ENCODE peak calls at places on chromosomes 1 and 21, in eight cellular contexts. One of them, this sample, is unnamed.

GRCh38 chr1:56816909-56817308 is 2.3 kb downstream of the FYB2 start:
- DNase-seq in ACHN: no peak
- DNase-seq in astrocyte: no peak
- DNase-seq in AG20443: no peak
- DNase-seq in BE2C: no peak
- DNase-seq in stromal cell of bone marrow: no peak
- DNase-seq in A172: no peak
- DNase-seq in GM12865: peak
- DNase-seq in this sample: peak

GRCh38 chr1:22687191-22687590 is 23.4 kb upstream of the EPHB2 start:
- DNase-seq in ACHN: no peak
- DNase-seq in astrocyte: no peak
- DNase-seq in AG20443: no peak
- DNase-seq in BE2C: no peak
- DNase-seq in stromal cell of bone marrow: no peak
- DNase-seq in A172: no peak
- DNase-seq in GM12865: no peak
- DNase-seq in this sample: no peak

GRCh38 chr1:172585348-172585747 is 52.4 kb downstream of the SUCO start:
- DNase-seq in ACHN: no peak
- DNase-seq in astrocyte: peak
- DNase-seq in AG20443: peak
- DNase-seq in BE2C: no peak
- DNase-seq in stromal cell of bone marrow: peak
- DNase-seq in A172: peak
- DNase-seq in GM12865: no peak
- DNase-seq in this sample: peak

GRCh38 chr1:16628361-16629111 is 15.2 kb upstream of the NBPF1 start:
- DNase-seq in ACHN: no peak
- DNase-seq in astrocyte: no peak
- DNase-seq in AG20443: no peak
- DNase-seq in BE2C: no peak
- DNase-seq in stromal cell of bone marrow: no peak
- DNase-seq in A172: no peak
- DNase-seq in GM12865: no peak
- DNase-seq in this sample: no peak

GRCh38 chr1:27342391-27342777 is 562 bp downstream of the SYTL1 start:
- DNase-seq in ACHN: no peak
- DNase-seq in astrocyte: no peak
- DNase-seq in AG20443: no peak
- DNase-seq in BE2C: no peak
- DNase-seq in stromal cell of bone marrow: no peak
- DNase-seq in A172: no peak
- DNase-seq in GM12865: no peak
- DNase-seq in this sample: no peak

GRCh38 chr1:234961468-234962339 is 166.9 kb downstream of the TOMM20 start:
- DNase-seq in ACHN: peak
- DNase-seq in astrocyte: peak
- DNase-seq in AG20443: peak
- DNase-seq in BE2C: no peak
- DNase-seq in stromal cell of bone marrow: peak
- DNase-seq in A172: peak
- DNase-seq in GM12865: peak
- DNase-seq in this sample: peak

GRCh38 chr1:101080859-101081258 is 55.3 kb upstream of the DPH5 start:
- DNase-seq in ACHN: no peak
- DNase-seq in astrocyte: no peak
- DNase-seq in AG20443: no peak
- DNase-seq in BE2C: no peak
- DNase-seq in stromal cell of bone marrow: no peak
- DNase-seq in A172: no peak
- DNase-seq in GM12865: no peak
- DNase-seq in this sample: no peak

GRCh38 chr21:39503138-39503762 is 51.5 kb downstream of the SH3BGR start:
- DNase-seq in ACHN: no peak
- DNase-seq in astrocyte: no peak
- DNase-seq in AG20443: no peak
- DNase-seq in BE2C: no peak
- DNase-seq in stromal cell of bone marrow: no peak
- DNase-seq in A172: no peak
- DNase-seq in GM12865: no peak
- DNase-seq in this sample: no peak

GRCh38 chr1:245292571-245292970 is 137.8 kb downstream of the KIF26B start:
- DNase-seq in ACHN: no peak
- DNase-seq in astrocyte: no peak
- DNase-seq in AG20443: no peak
- DNase-seq in BE2C: peak
- DNase-seq in stromal cell of bone marrow: no peak
- DNase-seq in A172: no peak
- DNase-seq in GM12865: no peak
- DNase-seq in this sample: no peak

GRCh38 chr1:164671597-164672327 is 112.8 kb downstream of the PBX1 start:
- DNase-seq in ACHN: no peak
- DNase-seq in astrocyte: peak
- DNase-seq in AG20443: no peak
- DNase-seq in BE2C: no peak
- DNase-seq in stromal cell of bone marrow: no peak
- DNase-seq in A172: no peak
- DNase-seq in GM12865: no peak
- DNase-seq in this sample: no peak

GRCh38 chr1:29052100-29052499 is 71.6 kb downstream of the TMEM200B start:
- DNase-seq in ACHN: no peak
- DNase-seq in astrocyte: no peak
- DNase-seq in AG20443: peak
- DNase-seq in BE2C: no peak
- DNase-seq in stromal cell of bone marrow: no peak
- DNase-seq in A172: no peak
- DNase-seq in GM12865: no peak
- DNase-seq in this sample: no peak

GRCh38 chr1:221704291-221704690 is 37.6 kb downstream of the DUSP10 start:
- DNase-seq in ACHN: no peak
- DNase-seq in astrocyte: no peak
- DNase-seq in AG20443: peak
- DNase-seq in BE2C: no peak
- DNase-seq in stromal cell of bone marrow: no peak
- DNase-seq in A172: no peak
- DNase-seq in GM12865: no peak
- DNase-seq in this sample: no peak

GRCh38 chr1:204115128-204115527 is 36.7 kb downstream of the ETNK2 start:
- DNase-seq in ACHN: no peak
- DNase-seq in astrocyte: no peak
- DNase-seq in AG20443: no peak
- DNase-seq in BE2C: no peak
- DNase-seq in stromal cell of bone marrow: no peak
- DNase-seq in A172: no peak
- DNase-seq in GM12865: no peak
- DNase-seq in this sample: no peak

GRCh38 chr1:200838676-200839445 is 33.9 kb upstream of the GPR25 start:
- DNase-seq in ACHN: peak
- DNase-seq in astrocyte: peak
- DNase-seq in AG20443: peak
- DNase-seq in BE2C: no peak
- DNase-seq in stromal cell of bone marrow: peak
- DNase-seq in A172: peak
- DNase-seq in GM12865: no peak
- DNase-seq in this sample: peak

GRCh38 chr1:239998312-239998649 is 93.4 kb upstream of the FMN2 start:
- DNase-seq in ACHN: no peak
- DNase-seq in astrocyte: no peak
- DNase-seq in AG20443: no peak
- DNase-seq in BE2C: no peak
- DNase-seq in stromal cell of bone marrow: no peak
- DNase-seq in A172: no peak
- DNase-seq in GM12865: no peak
- DNase-seq in this sample: no peak

GRCh38 chr21:35335951-35336446 is 286.9 kb upstream of the RUNX1 start:
- DNase-seq in ACHN: no peak
- DNase-seq in astrocyte: no peak
- DNase-seq in AG20443: no peak
- DNase-seq in BE2C: no peak
- DNase-seq in stromal cell of bone marrow: no peak
- DNase-seq in A172: no peak
- DNase-seq in GM12865: no peak
- DNase-seq in this sample: no peak

GRCh38 chr1:247243738-247244137 is 12.1 kb upstream of the VN1R5 start:
- DNase-seq in ACHN: no peak
- DNase-seq in astrocyte: no peak
- DNase-seq in AG20443: no peak
- DNase-seq in BE2C: no peak
- DNase-seq in stromal cell of bone marrow: no peak
- DNase-seq in A172: no peak
- DNase-seq in GM12865: no peak
- DNase-seq in this sample: no peak

GRCh38 chr1:92980732-92981647 is 19.7 kb upstream of the DIPK1A start:
- DNase-seq in ACHN: no peak
- DNase-seq in astrocyte: no peak
- DNase-seq in AG20443: no peak
- DNase-seq in BE2C: no peak
- DNase-seq in stromal cell of bone marrow: no peak
- DNase-seq in A172: no peak
- DNase-seq in GM12865: peak
- DNase-seq in this sample: no peak

GRCh38 chr1:2595261-2595811 is 8.8 kb downstream of the PRXL2B start:
- DNase-seq in ACHN: no peak
- DNase-seq in astrocyte: no peak
- DNase-seq in AG20443: no peak
- DNase-seq in BE2C: no peak
- DNase-seq in stromal cell of bone marrow: no peak
- DNase-seq in A172: no peak
- DNase-seq in GM12865: no peak
- DNase-seq in this sample: no peak

GRCh38 chr21:15370576-15370975 is 305.8 kb upstream of the NRIP1 start:
- DNase-seq in ACHN: no peak
- DNase-seq in astrocyte: no peak
- DNase-seq in AG20443: no peak
- DNase-seq in BE2C: no peak
- DNase-seq in stromal cell of bone marrow: no peak
- DNase-seq in A172: no peak
- DNase-seq in GM12865: no peak
- DNase-seq in this sample: no peak

GRCh38 chr1:243273945-243274344 is 18.1 kb downstream of the SDCCAG8 start:
- DNase-seq in ACHN: no peak
- DNase-seq in astrocyte: no peak
- DNase-seq in AG20443: no peak
- DNase-seq in BE2C: no peak
- DNase-seq in stromal cell of bone marrow: no peak
- DNase-seq in A172: no peak
- DNase-seq in GM12865: no peak
- DNase-seq in this sample: no peak

GRCh38 chr1:81254560-81254959 is 546.2 kb upstream of the ADGRL2 start:
- DNase-seq in ACHN: peak
- DNase-seq in astrocyte: no peak
- DNase-seq in AG20443: peak
- DNase-seq in BE2C: peak
- DNase-seq in stromal cell of bone marrow: no peak
- DNase-seq in A172: no peak
- DNase-seq in GM12865: no peak
- DNase-seq in this sample: peak

GRCh38 chr21:28758042-28758882 is 234.4 kb downstream of the LTN1 start:
- DNase-seq in ACHN: no peak
- DNase-seq in astrocyte: no peak
- DNase-seq in AG20443: no peak
- DNase-seq in BE2C: no peak
- DNase-seq in stromal cell of bone marrow: no peak
- DNase-seq in A172: no peak
- DNase-seq in GM12865: no peak
- DNase-seq in this sample: peak

GRCh38 chr1:198270421-198270820 is 113.6 kb downstream of the NEK7 start:
- DNase-seq in ACHN: no peak
- DNase-seq in astrocyte: no peak
- DNase-seq in AG20443: no peak
- DNase-seq in BE2C: no peak
- DNase-seq in stromal cell of bone marrow: no peak
- DNase-seq in A172: no peak
- DNase-seq in GM12865: no peak
- DNase-seq in this sample: no peak

GRCh38 chr1:33454646-33455282 is 17.7 kb upstream of the ZSCAN20 start:
- DNase-seq in ACHN: no peak
- DNase-seq in astrocyte: no peak
- DNase-seq in AG20443: no peak
- DNase-seq in BE2C: no peak
- DNase-seq in stromal cell of bone marrow: no peak
- DNase-seq in A172: peak
- DNase-seq in GM12865: no peak
- DNase-seq in this sample: peak

GRCh38 chr1:98323906-98324358 is 337.6 kb upstream of the SNX7 start:
- DNase-seq in ACHN: peak
- DNase-seq in astrocyte: peak
- DNase-seq in AG20443: peak
- DNase-seq in BE2C: no peak
- DNase-seq in stromal cell of bone marrow: peak
- DNase-seq in A172: peak
- DNase-seq in GM12865: no peak
- DNase-seq in this sample: peak

GRCh38 chr1:116911166-116911553 is 1.4 kb downstream of the PTGFRN start:
- DNase-seq in ACHN: no peak
- DNase-seq in astrocyte: no peak
- DNase-seq in AG20443: no peak
- DNase-seq in BE2C: no peak
- DNase-seq in stromal cell of bone marrow: no peak
- DNase-seq in A172: no peak
- DNase-seq in GM12865: no peak
- DNase-seq in this sample: no peak

GRCh38 chr1:58933599-58933926 is 149.7 kb upstream of the JUN start:
- DNase-seq in ACHN: peak
- DNase-seq in astrocyte: no peak
- DNase-seq in AG20443: no peak
- DNase-seq in BE2C: no peak
- DNase-seq in stromal cell of bone marrow: no peak
- DNase-seq in A172: peak
- DNase-seq in GM12865: no peak
- DNase-seq in this sample: no peak

This sample was measured in M059J.